ENCODE peak calls at places on chromosomes 1 and 21, in seven cellular contexts. One of them, this sample, is unnamed.

GRCh38 chr1:44806025-44806703 is 987 bp downstream of the DYNLT4 start:
- DNase-seq in fibroblast of mammary gland: no peak
- DNase-seq in fibroblast of lung: no peak
- DNase-seq in SK-N-SH: peak; percentile 31
- DNase-seq in GM20000: no peak
- DNase-seq in body of pancreas: no peak
- DNase-seq in right atrium auricular region: no peak
- DNase-seq in this sample: no peak

GRCh38 chr1:1168156-1168450 is 5.6 kb upstream of the TTLL10 start:
- DNase-seq in fibroblast of mammary gland: no peak
- DNase-seq in fibroblast of lung: no peak
- DNase-seq in SK-N-SH: no peak
- DNase-seq in GM20000: no peak
- DNase-seq in body of pancreas: no peak
- DNase-seq in right atrium auricular region: no peak
- DNase-seq in this sample: no peak

GRCh38 chr1:36583080-36583479 is 100.4 kb upstream of the CSF3R start:
- DNase-seq in fibroblast of mammary gland: no peak
- DNase-seq in fibroblast of lung: no peak
- DNase-seq in SK-N-SH: no peak
- DNase-seq in GM20000: no peak
- DNase-seq in body of pancreas: no peak
- DNase-seq in right atrium auricular region: no peak
- DNase-seq in this sample: no peak

GRCh38 chr1:247043406-247043805 is 35.2 kb downstream of the ZNF670 start:
- DNase-seq in fibroblast of mammary gland: no peak
- DNase-seq in fibroblast of lung: no peak
- DNase-seq in SK-N-SH: no peak
- DNase-seq in GM20000: no peak
- DNase-seq in body of pancreas: no peak
- DNase-seq in right atrium auricular region: no peak
- DNase-seq in this sample: no peak

GRCh38 chr1:15275921-15276683 is 29.1 kb downstream of the FHAD1 start:
- DNase-seq in fibroblast of mammary gland: no peak
- DNase-seq in fibroblast of lung: no peak
- DNase-seq in SK-N-SH: no peak
- DNase-seq in GM20000: no peak
- DNase-seq in body of pancreas: no peak
- DNase-seq in right atrium auricular region: peak; percentile 53
- DNase-seq in this sample: no peak

GRCh38 chr1:161216945-161217712 is 2.0 kb downstream of the FCER1G start:
- DNase-seq in fibroblast of mammary gland: peak; percentile 97
- DNase-seq in fibroblast of lung: peak; percentile 80
- DNase-seq in SK-N-SH: no peak
- DNase-seq in GM20000: peak; percentile 56
- DNase-seq in body of pancreas: no peak
- DNase-seq in right atrium auricular region: peak; percentile 76
- DNase-seq in this sample: no peak

GRCh38 chr1:67355745-67356424 is 48.2 kb downstream of the IL12RB2 start:
- DNase-seq in fibroblast of mammary gland: peak; percentile 72
- DNase-seq in fibroblast of lung: peak; percentile 91
- DNase-seq in SK-N-SH: no peak
- DNase-seq in GM20000: no peak
- DNase-seq in body of pancreas: no peak
- DNase-seq in right atrium auricular region: no peak
- DNase-seq in this sample: no peak

GRCh38 chr1:112054504-112054903 is 65.0 kb upstream of the KCND3 start:
- DNase-seq in fibroblast of mammary gland: no peak
- DNase-seq in fibroblast of lung: no peak
- DNase-seq in SK-N-SH: no peak
- DNase-seq in GM20000: no peak
- DNase-seq in body of pancreas: no peak
- DNase-seq in right atrium auricular region: no peak
- DNase-seq in this sample: peak; percentile 76

GRCh38 chr1:79448426-79448825 is 441.9 kb upstream of the ADGRL4 start:
- DNase-seq in fibroblast of mammary gland: peak; percentile 38
- DNase-seq in fibroblast of lung: no peak
- DNase-seq in SK-N-SH: no peak
- DNase-seq in GM20000: no peak
- DNase-seq in body of pancreas: no peak
- DNase-seq in right atrium auricular region: no peak
- DNase-seq in this sample: no peak

GRCh38 chr1:109309347-109309746 is 2.5 kb upstream of the MYBPHL start:
- DNase-seq in fibroblast of mammary gland: no peak
- DNase-seq in fibroblast of lung: no peak
- DNase-seq in SK-N-SH: no peak
- DNase-seq in GM20000: no peak
- DNase-seq in body of pancreas: no peak
- DNase-seq in right atrium auricular region: no peak
- DNase-seq in this sample: no peak

GRCh38 chr1:156641761-156642264 is at the start of gene BCAN:
- DNase-seq in fibroblast of mammary gland: no peak
- DNase-seq in fibroblast of lung: no peak
- DNase-seq in SK-N-SH: peak; percentile 86
- DNase-seq in GM20000: peak; percentile 73
- DNase-seq in body of pancreas: no peak
- DNase-seq in right atrium auricular region: no peak
- DNase-seq in this sample: no peak
- TF ChIP-seq CTCF in fibroblast of mammary gland: no peak
- TF ChIP-seq CTCF in fibroblast of lung: no peak
- TF ChIP-seq CTCF in SK-N-SH: no peak
- TF ChIP-seq CTCF in GM20000: no peak
- TF ChIP-seq CTCF in body of pancreas: no peak
- TF ChIP-seq CTCF in right atrium auricular region: no peak
- TF ChIP-seq CTCF in this sample: no peak

DNA sequence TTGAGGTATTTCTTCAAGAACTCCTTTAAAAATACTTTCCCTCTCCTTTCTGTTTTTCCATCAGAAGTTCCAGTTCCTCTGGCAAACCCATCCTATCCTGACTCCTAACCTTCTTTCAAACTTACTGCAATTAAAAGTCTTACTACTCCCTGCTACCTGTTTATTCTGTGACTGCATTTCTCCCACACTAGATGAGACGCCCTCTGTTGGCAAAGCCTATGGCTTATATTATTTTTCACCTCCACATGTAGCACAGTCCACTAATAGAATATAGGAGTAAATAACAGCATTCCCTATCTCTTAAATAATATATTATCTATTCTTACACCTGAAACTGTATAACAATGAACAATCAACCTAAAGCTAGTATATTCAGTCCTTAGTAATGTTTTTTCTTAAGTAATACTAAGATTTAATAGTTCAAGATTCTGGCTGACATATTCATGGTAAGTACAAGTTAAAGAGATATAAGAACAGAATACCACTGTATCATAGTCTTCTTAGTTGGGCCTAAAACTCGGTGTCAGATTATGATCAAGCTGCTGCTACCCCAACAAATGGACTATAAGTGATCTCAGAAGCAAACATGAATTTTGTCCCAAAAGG is 54.8 kb downstream of the RAB3GAP2 start:
- DNase-seq in fibroblast of mammary gland: no peak
- DNase-seq in fibroblast of lung: no peak
- DNase-seq in SK-N-SH: no peak
- DNase-seq in GM20000: no peak
- DNase-seq in body of pancreas: no peak
- DNase-seq in right atrium auricular region: no peak
- DNase-seq in this sample: no peak
- TF ChIP-seq CTCF in fibroblast of mammary gland: peak; percentile 37
- TF ChIP-seq CTCF in fibroblast of lung: peak; percentile 32
- TF ChIP-seq CTCF in SK-N-SH: peak; percentile 49
- TF ChIP-seq CTCF in GM20000: peak; percentile 49
- TF ChIP-seq CTCF in body of pancreas: peak; percentile 34
- TF ChIP-seq CTCF in right atrium auricular region: no peak
- TF ChIP-seq CTCF in this sample: peak; percentile 61

GRCh38 chr1:26471201-26471497 is 1.1 kb upstream of the HMGN2 start:
- DNase-seq in fibroblast of mammary gland: no peak
- DNase-seq in fibroblast of lung: no peak
- DNase-seq in SK-N-SH: no peak
- DNase-seq in GM20000: no peak
- DNase-seq in body of pancreas: no peak
- DNase-seq in right atrium auricular region: no peak
- DNase-seq in this sample: no peak
- TF ChIP-seq CTCF in fibroblast of mammary gland: no peak
- TF ChIP-seq CTCF in fibroblast of lung: no peak
- TF ChIP-seq CTCF in SK-N-SH: no peak
- TF ChIP-seq CTCF in GM20000: no peak
- TF ChIP-seq CTCF in body of pancreas: no peak
- TF ChIP-seq CTCF in right atrium auricular region: no peak
- TF ChIP-seq CTCF in this sample: no peak

DNA sequence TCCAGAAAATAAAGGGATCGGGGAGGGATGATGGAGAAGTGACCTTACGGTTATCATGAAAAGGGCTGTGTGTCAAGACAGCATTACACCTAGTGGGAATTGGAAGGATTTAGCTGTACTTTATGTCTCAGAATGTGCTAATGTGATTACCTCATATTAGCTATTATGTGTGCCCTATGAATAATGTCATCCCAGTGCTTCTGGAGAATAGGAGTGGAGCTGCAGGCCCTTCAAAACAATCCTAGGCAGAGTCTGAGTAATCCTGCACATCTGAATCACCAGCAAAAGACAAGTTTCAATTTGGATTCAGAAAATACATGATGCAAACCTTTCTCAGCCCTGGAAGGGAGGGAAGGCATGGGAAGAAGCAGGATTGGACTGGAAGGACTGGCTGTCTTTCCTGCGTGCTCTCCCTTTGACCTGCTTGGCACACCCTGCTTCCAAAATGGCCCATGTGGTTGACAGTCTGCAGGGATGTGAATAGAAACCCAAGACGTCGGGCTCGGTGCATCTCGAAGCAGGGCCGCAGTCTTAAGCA is 54.1 kb upstream of the TARBP1 start:
- DNase-seq in fibroblast of mammary gland: peak; percentile 100
- DNase-seq in fibroblast of lung: peak; percentile 98
- DNase-seq in SK-N-SH: no peak
- DNase-seq in GM20000: no peak
- DNase-seq in body of pancreas: peak; percentile 37
- DNase-seq in right atrium auricular region: peak; percentile 87
- DNase-seq in this sample: no peak
- TF ChIP-seq CTCF in fibroblast of mammary gland: no peak
- TF ChIP-seq CTCF in fibroblast of lung: no peak
- TF ChIP-seq CTCF in SK-N-SH: no peak
- TF ChIP-seq CTCF in GM20000: no peak
- TF ChIP-seq CTCF in body of pancreas: no peak
- TF ChIP-seq CTCF in right atrium auricular region: no peak
- TF ChIP-seq CTCF in this sample: no peak

GRCh38 chr1:54250670-54251069 is 50.7 kb downstream of the MRPL37 start:
- DNase-seq in fibroblast of mammary gland: no peak
- DNase-seq in fibroblast of lung: no peak
- DNase-seq in SK-N-SH: no peak
- DNase-seq in GM20000: no peak
- DNase-seq in body of pancreas: no peak
- DNase-seq in right atrium auricular region: no peak
- DNase-seq in this sample: no peak
- TF ChIP-seq CTCF in fibroblast of mammary gland: no peak
- TF ChIP-seq CTCF in fibroblast of lung: no peak
- TF ChIP-seq CTCF in SK-N-SH: no peak
- TF ChIP-seq CTCF in GM20000: no peak
- TF ChIP-seq CTCF in body of pancreas: no peak
- TF ChIP-seq CTCF in right atrium auricular region: no peak
- TF ChIP-seq CTCF in this sample: no peak

GRCh38 chr21:36716836-36717235 is 17.9 kb downstream of the SIM2 start:
- DNase-seq in fibroblast of mammary gland: no peak
- DNase-seq in fibroblast of lung: no peak
- DNase-seq in SK-N-SH: no peak
- DNase-seq in GM20000: no peak
- DNase-seq in body of pancreas: no peak
- DNase-seq in right atrium auricular region: no peak
- DNase-seq in this sample: no peak

GRCh38 chr21:36719614-36720013 is 20.7 kb downstream of the SIM2 start:
- DNase-seq in fibroblast of mammary gland: no peak
- DNase-seq in fibroblast of lung: no peak
- DNase-seq in SK-N-SH: no peak
- DNase-seq in GM20000: no peak
- DNase-seq in body of pancreas: peak; percentile 82
- DNase-seq in right atrium auricular region: no peak
- DNase-seq in this sample: no peak

GRCh38 chr21:36717901-36718465 is 19.1 kb downstream of the SIM2 start:
- DNase-seq in fibroblast of mammary gland: no peak
- DNase-seq in fibroblast of lung: no peak
- DNase-seq in SK-N-SH: no peak
- DNase-seq in GM20000: no peak
- DNase-seq in body of pancreas: no peak
- DNase-seq in right atrium auricular region: no peak
- DNase-seq in this sample: no peak

GRCh38 chr21:36716387-36716786 is 17.5 kb downstream of the SIM2 start:
- DNase-seq in fibroblast of mammary gland: no peak
- DNase-seq in fibroblast of lung: no peak
- DNase-seq in SK-N-SH: no peak
- DNase-seq in GM20000: no peak
- DNase-seq in body of pancreas: no peak
- DNase-seq in right atrium auricular region: no peak
- DNase-seq in this sample: no peak

DNA sequence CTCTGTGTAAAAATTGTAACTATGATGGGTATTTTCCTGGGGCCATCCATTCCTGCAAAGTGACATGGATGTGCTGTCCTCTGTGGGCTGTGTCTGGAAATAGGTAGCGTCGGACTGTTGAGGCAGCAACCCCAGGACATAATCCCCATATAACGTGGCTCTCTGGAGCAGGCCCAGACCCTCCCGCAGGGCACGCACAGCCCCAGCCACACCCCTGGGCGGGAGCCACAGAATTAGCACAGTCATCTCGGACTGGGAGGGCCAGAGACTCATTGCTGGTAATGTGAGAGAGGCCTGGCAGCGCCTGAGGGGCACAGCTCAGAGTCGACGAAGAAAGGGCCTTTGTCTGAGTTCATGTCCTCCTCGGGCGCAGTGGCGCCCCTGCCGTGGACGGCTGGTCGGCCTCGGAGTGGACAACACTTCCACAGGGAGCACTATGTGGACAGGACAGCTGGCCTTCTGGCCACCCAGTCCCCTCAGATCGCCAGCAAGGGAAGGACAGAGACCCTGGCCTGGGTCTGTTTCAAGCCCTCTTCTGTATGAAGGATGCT is 20.1 kb downstream of the SIM2 start:
- DNase-seq in fibroblast of mammary gland: no peak
- DNase-seq in fibroblast of lung: no peak
- DNase-seq in SK-N-SH: no peak
- DNase-seq in GM20000: no peak
- DNase-seq in body of pancreas: no peak
- DNase-seq in right atrium auricular region: no peak
- DNase-seq in this sample: no peak
- TF ChIP-seq CTCF in fibroblast of mammary gland: no peak
- TF ChIP-seq CTCF in fibroblast of lung: no peak
- TF ChIP-seq CTCF in SK-N-SH: no peak
- TF ChIP-seq CTCF in GM20000: no peak
- TF ChIP-seq CTCF in body of pancreas: no peak
- TF ChIP-seq CTCF in right atrium auricular region: no peak
- TF ChIP-seq CTCF in this sample: no peak

GRCh38 chr1:156794506-156795373 is 21.9 kb downstream of the SH2D2A start:
- DNase-seq in fibroblast of mammary gland: peak; percentile 46
- DNase-seq in fibroblast of lung: peak; percentile 36
- DNase-seq in SK-N-SH: no peak
- DNase-seq in GM20000: no peak
- DNase-seq in body of pancreas: no peak
- DNase-seq in right atrium auricular region: no peak
- DNase-seq in this sample: no peak
- TF ChIP-seq CTCF in fibroblast of mammary gland: no peak
- TF ChIP-seq CTCF in fibroblast of lung: no peak
- TF ChIP-seq CTCF in SK-N-SH: no peak
- TF ChIP-seq CTCF in GM20000: no peak
- TF ChIP-seq CTCF in body of pancreas: no peak
- TF ChIP-seq CTCF in right atrium auricular region: no peak
- TF ChIP-seq CTCF in this sample: no peak